ENCODE peak calls at places on chromosomes 5 and 9, in six cellular contexts. W, J, Y, C, N and K are unnamed samples.

GRCh38 chr5:155049569-155050383 is 36.2 kb downstream of the KIF4B start:
- DNase-seq in W (peak; percentile 4), J (peak; percentile 12), Y (no peak), C (peak; percentile 60), N (no peak), K (peak; percentile 76)

GRCh38 chr9:70260606-70261005 is 1.8 kb downstream of the SMC5 start:
- DNase-seq in W (no peak), J (no peak), Y (no peak), C (no peak), N (no peak), K (no peak)

GRCh38 chr9:34047864-34048729 is 590 bp downstream of the UBAP2 start:
- DNase-seq in W (no peak), J (no peak), Y (no peak), C (no peak), N (peak; percentile 17), K (peak; percentile 47)

GRCh38 chr9:137493163-137494103 is 34.3 kb upstream of the NSMF start:
- DNase-seq in W (no peak), J (no peak), Y (no peak), C (no peak), N (no peak), K (no peak)

GRCh38 chr9:30065888-30066287 is 2318.6 kb upstream of the ACO1 start:
- DNase-seq in W (no peak), J (no peak), Y (no peak), C (no peak), N (no peak), K (no peak)

GRCh38 chr5:163222982-163223381 is 214.4 kb upstream of the CCNG1 start:
- DNase-seq in W (no peak), J (no peak), Y (no peak), C (no peak), N (no peak), K (no peak)

GRCh38 chr9:137201205-137201868 is 796 bp upstream of the TPRN start:
- DNase-seq in W (no peak), J (no peak), Y (no peak), C (peak; percentile 49), N (no peak), K (no peak)

GRCh38 chr9:21392270-21392669 is 7.1 kb upstream of the IFNA2 start:
- DNase-seq in W (no peak), J (peak; percentile 33), Y (peak; percentile 15), C (no peak), N (no peak), K (peak; percentile 68)

GRCh38 chr9:88567870-88568269 is 32.9 kb downstream of the NXNL2 start:
- DNase-seq in W (no peak), J (no peak), Y (no peak), C (no peak), N (no peak), K (no peak)

GRCh38 chr5:150659360-150660107 is 1.5 kb upstream of the MYOZ3 start:
- DNase-seq in W (no peak), J (no peak), Y (no peak), C (no peak), N (no peak), K (peak; percentile 19)

GRCh38 chr9:92669527-92669889 is 423 bp downstream of the IPPK start:
- DNase-seq in W (no peak), J (peak; percentile 63), Y (no peak), C (peak; percentile 56), N (no peak), K (no peak)

GRCh38 chr9:111438576-111439235 is 45.5 kb downstream of the ECPAS start:
- DNase-seq in W (peak; percentile 32), J (no peak), Y (no peak), C (no peak), N (no peak), K (no peak)

GRCh38 chr9:129270903-129271431 is 92.9 kb upstream of the IER5L start:
- DNase-seq in W (peak; percentile 44), J (peak; percentile 55), Y (no peak), C (no peak), N (no peak), K (no peak)

GRCh38 chr9:12813960-12814876 is 39.4 kb downstream of the LURAP1L start:
- DNase-seq in W (peak; percentile 100), J (peak; percentile 99), Y (peak; percentile 87), C (no peak), N (no peak), K (no peak)

GRCh38 chr5:15938961-15939360 is 240.6 kb downstream of the MARCHF11 start:
- DNase-seq in W (peak; percentile 93), J (peak; percentile 34), Y (no peak), C (no peak), N (no peak), K (no peak)

GRCh38 chr5:158198636-158199035 is 339.7 kb upstream of the CLINT1 start:
- DNase-seq in W (no peak), J (no peak), Y (no peak), C (no peak), N (no peak), K (no peak)

GRCh38 chr5:1745806-1746370 is 53.7 kb downstream of the MRPL36 start:
- DNase-seq in W (no peak), J (no peak), Y (no peak), C (peak; percentile 33), N (no peak), K (peak; percentile 14)

GRCh38 chr5:5270958-5271605 is 131.0 kb downstream of the ADAMTS16 start:
- DNase-seq in W (peak; percentile 40), J (peak; percentile 75), Y (peak; percentile 85), C (peak; percentile 81), N (peak; percentile 12), K (peak; percentile 85)

GRCh38 chr9:18058564-18058963 is 415.4 kb upstream of the ADAMTSL1 start:
- DNase-seq in W (no peak), J (no peak), Y (no peak), C (no peak), N (no peak), K (no peak)

GRCh38 chr9:120353501-120353900 is 226.5 kb downstream of the CDK5RAP2 start:
- DNase-seq in W (peak; percentile 69), J (peak; percentile 15), Y (no peak), C (no peak), N (no peak), K (no peak)

GRCh38 chr5:2255915-2256645 is 373.4 kb upstream of the IRX4 start:
- DNase-seq in W (no peak), J (no peak), Y (no peak), C (no peak), N (no peak), K (no peak)

GRCh38 chr9:131081868-131082267 is 14.5 kb upstream of the AIF1L start:
- DNase-seq in W (no peak), J (no peak), Y (no peak), C (no peak), N (no peak), K (peak; percentile 18)

GRCh38 chr5:76771705-76772405 is 47.0 kb upstream of the F2RL1 start:
- DNase-seq in W (peak; percentile 51), J (peak; percentile 23), Y (no peak), C (no peak), N (no peak), K (no peak)

GRCh38 chr9:137382728-137383452 is 40.1 kb downstream of the EXD3 start:
- DNase-seq in W (no peak), J (no peak), Y (no peak), C (peak; percentile 55), N (no peak), K (peak; percentile 73)

GRCh38 chr9:136045595-136046554 is 49.2 kb downstream of the NACC2 start:
- DNase-seq in W (peak; percentile 63), J (no peak), Y (no peak), C (no peak), N (no peak), K (no peak)

DNA sequence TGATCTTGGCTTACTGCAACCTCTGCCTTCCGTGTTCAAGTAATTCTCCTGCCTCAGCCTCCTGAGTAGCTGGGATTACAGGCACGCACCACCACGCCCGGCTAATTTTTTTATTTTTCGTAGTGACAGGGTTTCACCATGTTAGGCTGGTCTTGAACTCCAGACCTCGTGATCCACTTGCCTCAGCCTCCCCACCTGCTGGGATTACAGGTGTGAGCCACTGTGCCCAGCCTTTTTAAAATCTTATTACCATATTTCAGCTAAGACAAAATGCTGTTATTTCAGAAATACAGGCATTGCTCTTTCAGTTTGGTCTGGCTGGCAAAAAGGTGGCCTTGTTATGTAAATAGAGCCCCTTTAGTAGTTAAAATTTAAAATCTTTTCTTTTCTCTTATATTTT is 46.9 kb upstream of the GLDC start:
- DNase-seq in W (no peak), J (no peak), Y (no peak), C (no peak), N (no peak), K (peak; percentile 59)
- H3K4me1 ChIP-seq in W (no peaks in the 10 kb centered on the region), J (no peaks in the 10 kb centered on the region), Y (no peaks in the 10 kb centered on the region), C (peaks cover 6% of the 10 kb centered on the region), N (no peaks in the 10 kb centered on the region), K (peaks cover 5% of the 10 kb centered on the region)

DNA sequence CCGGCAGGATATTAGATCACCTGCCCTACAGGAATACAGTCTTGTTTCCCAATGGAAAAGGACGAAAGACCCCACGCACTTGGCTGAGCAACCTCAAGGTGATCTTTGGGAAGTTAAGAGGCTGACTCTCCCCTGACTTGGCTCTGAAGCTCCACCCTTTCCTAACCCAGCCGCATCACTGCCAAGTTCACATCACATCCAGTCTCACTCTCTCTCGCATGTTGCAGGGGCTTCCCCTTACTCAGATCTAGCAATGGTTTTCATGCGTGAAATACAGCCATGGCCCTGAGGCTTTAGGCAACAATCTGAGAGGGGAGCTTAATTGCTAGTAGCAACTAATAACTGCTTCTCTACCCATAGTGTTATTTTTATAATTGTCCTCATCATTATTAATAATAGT is 211.6 kb downstream of the DOCK8 start:
- DNase-seq in W (no peak), J (no peak), Y (no peak), C (no peak), N (no peak), K (no peak)
- H4K91ac ChIP-seq in W (no peak overlapping the region), J (no peak overlapping the region), Y (no peak overlapping the region), C (no peak overlapping the region), N (no peak overlapping the region), K (no peak overlapping the region)

GRCh38 chr5:139684350-139684880 is 36.3 kb downstream of the CXXC5 start:
- DNase-seq in W (no peak), J (no peak), Y (no peak), C (no peak), N (no peak), K (no peak)
- H3K4me1 ChIP-seq in W (peaks cover 3% of the 10 kb centered on the region), J (peaks cover 78% of the 10 kb centered on the region), Y (peaks cover 34% of the 10 kb centered on the region), C (peaks cover 56% of the 10 kb centered on the region), N (peaks cover 29% of the 10 kb centered on the region), K (peaks cover 15% of the 10 kb centered on the region)

GRCh38 chr9:115262952-115263351 is 145.0 kb upstream of the TNC start:
- DNase-seq in W (peak; percentile 6), J (peak; percentile 16), Y (no peak), C (no peak), N (no peak), K (no peak)

GRCh38 chr9:115263731-115264130 is 145.8 kb upstream of the TNC start:
- DNase-seq in W (peak; percentile 66), J (no peak), Y (no peak), C (no peak), N (no peak), K (no peak)

GRCh38 chr9:115262477-115262876 is 144.5 kb upstream of the TNC start:
- DNase-seq in W (peak; percentile 75), J (peak; percentile 84), Y (peak; percentile 6), C (no peak), N (no peak), K (no peak)

GRCh38 chr9:115261656-115262081 is 143.7 kb upstream of the TNC start:
- DNase-seq in W (peak; percentile 63), J (peak; percentile 18), Y (no peak), C (no peak), N (no peak), K (no peak)

DNA sequence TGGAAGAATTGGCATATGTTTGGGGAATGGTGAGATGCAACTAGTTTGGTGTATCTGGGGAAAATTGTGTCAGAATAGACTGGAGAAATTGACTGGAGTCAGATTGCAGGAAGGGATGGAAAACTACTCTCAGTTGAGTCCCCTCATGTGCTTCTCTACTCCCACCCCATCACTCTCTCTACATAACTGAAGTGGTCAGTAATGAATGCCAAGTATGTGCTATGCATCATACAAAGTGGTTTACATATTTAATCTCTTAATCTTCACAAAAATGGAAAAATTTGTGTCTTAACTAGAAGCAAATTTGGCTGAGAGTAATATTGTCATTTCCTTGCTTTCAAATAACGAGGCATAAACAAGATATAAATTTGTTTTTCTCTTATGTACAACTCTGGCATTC is 146.4 kb upstream of the TNC start:
- DNase-seq in W (peak; percentile 71), J (no peak), Y (no peak), C (no peak), N (no peak), K (no peak)
- H4K91ac ChIP-seq in W (peak overlapping the region; percentile 34), J (no peak overlapping the region), Y (no peak overlapping the region), C (no peak overlapping the region), N (no peak overlapping the region), K (no peak overlapping the region)